ENCODE peak calls at places on chromosomes 12 and 14, in six cellular contexts. N is astrocyte of the spinal cord; X is GM12865; K is SW480; V is NCI-H774; I is activated CD4-positive, alpha-beta T cell treated with anti-CD3 and anti-CD28 coated beads for 24 hours. J is an unnamed sample.

GRCh38 chr14:74566174-74567125 is 45.6 kb downstream of the LTBP2 start:
- DNase-seq in N (no peak), X (no peak), K (peak), V (no peak), I (no peak), J (no peak)

GRCh38 chr14:97077253-97077653 is 280.1 kb downstream of the VRK1 start:
- DNase-seq in N (peak), X (peak), K (peak), V (no peak), I (no peak), J (no peak)

GRCh38 chr14:98754343-98755025 is 517.5 kb downstream of the BCL11B start:
- DNase-seq in N (peak), X (no peak), K (no peak), V (no peak), I (no peak), J (no peak)

GRCh38 chr14:94056579-94057308 is 24.3 kb downstream of the DDX24 start:
- DNase-seq in N (no peak), X (peak), K (no peak), V (no peak), I (no peak), J (no peak)

GRCh38 chr12:122961551-122962329 is 4.5 kb downstream of the ABCB9 start:
- DNase-seq in N (no peak), X (no peak), K (no peak), V (peak), I (no peak), J (no peak)

GRCh38 chr12:44874981-44875416 is 1.1 kb downstream of the NELL2 start:
- DNase-seq in N (no peak), X (peak), K (peak), V (peak), I (peak), J (no peak)

GRCh38 chr12:40829738-40830144 is 137.5 kb downstream of the CNTN1 start:
- DNase-seq in N (peak), X (no peak), K (no peak), V (peak), I (no peak), J (no peak)

GRCh38 chr14:67387195-67387594 is 24.8 kb downstream of the PLEK2 start:
- DNase-seq in N (no peak), X (no peak), K (peak), V (no peak), I (no peak), J (no peak)

GRCh38 chr14:56686416-56686815 is 106.8 kb downstream of the TMEM260 start:
- DNase-seq in N (no peak), X (no peak), K (no peak), V (no peak), I (no peak), J (peak)

GRCh38 chr12:39240573-39240972 is 202.3 kb downstream of the KIF21A start:
- DNase-seq in N (no peak), X (no peak), K (no peak), V (no peak), I (no peak), J (no peak)

J was measured in glutamatergic neuron.